ENCODE peak calls at places on chromosomes 1 and 21, in ten cellular contexts. Q, O, S, Y, W, P, E, R, G and D are unnamed samples.

GRCh38 chr21:21163904-21164303 is 165.7 kb downstream of the NCAM2 start:
- DNase-seq in Q (peak), O (peak), S (peak), Y (peak), W (no peak), P (no peak), E (peak), R (no peak), G (peak), D (peak)

GRCh38 chr1:206941766-206942418 is 4.4 kb downstream of the PIGR start:
- DNase-seq in Q (no peak), O (no peak), S (peak), Y (no peak), W (no peak), P (no peak), E (no peak), R (no peak), G (no peak), D (no peak)

GRCh38 chr1:228339766-228340685 is 66.6 kb downstream of the TRIM11 start:
- DNase-seq in Q (no peak), O (no peak), S (no peak), Y (no peak), W (no peak), P (peak), E (no peak), R (no peak), G (no peak), D (no peak)

GRCh38 chr1:52294580-52294979 is 71.4 kb downstream of the CC2D1B start:
- DNase-seq in Q (no peak), O (no peak), S (no peak), Y (no peak), W (no peak), P (no peak), E (no peak), R (no peak), G (no peak), D (peak)

GRCh38 chr1:221912230-221912629 is 170.3 kb upstream of the DUSP10 start:
- DNase-seq in Q (no peak), O (peak), S (no peak), Y (no peak), W (no peak), P (no peak), E (no peak), R (no peak), G (peak), D (peak)

GRCh38 chr21:31593161-31593560 is 66.3 kb upstream of the SOD1 start:
- DNase-seq in Q (no peak), O (no peak), S (no peak), Y (no peak), W (no peak), P (no peak), E (no peak), R (no peak), G (no peak), D (no peak)

GRCh38 chr1:157960773-157961172 is 32.7 kb upstream of the KIRREL1 start:
- DNase-seq in Q (no peak), O (no peak), S (no peak), Y (no peak), W (no peak), P (no peak), E (no peak), R (no peak), G (no peak), D (no peak)

GRCh38 chr21:42520628-42521253 is 7.1 kb downstream of the SLC37A1 start:
- DNase-seq in Q (no peak), O (no peak), S (no peak), Y (no peak), W (no peak), P (no peak), E (no peak), R (no peak), G (no peak), D (no peak)

GRCh38 chr1:65177457-65177856 is 29.5 kb downstream of the AK4 start:
- DNase-seq in Q (no peak), O (no peak), S (peak), Y (no peak), W (no peak), P (no peak), E (no peak), R (no peak), G (no peak), D (peak)

GRCh38 chr1:6245086-6245868 is 1.3 kb downstream of the HES3 start:
- DNase-seq in Q (peak), O (peak), S (peak), Y (peak), W (peak), P (peak), E (no peak), R (no peak), G (peak), D (peak)

GRCh38 chr1:177925006-177925405 is 44.9 kb downstream of the SEC16B start:
- DNase-seq in Q (no peak), O (no peak), S (no peak), Y (no peak), W (no peak), P (no peak), E (no peak), R (no peak), G (no peak), D (peak)

GRCh38 chr1:10675813-10676212 is 120.6 kb downstream of the CASZ1 start:
- DNase-seq in Q (peak), O (no peak), S (no peak), Y (no peak), W (no peak), P (no peak), E (no peak), R (no peak), G (no peak), D (no peak)

GRCh38 chr1:154433161-154433681 is 28.1 kb downstream of the IL6R start:
- DNase-seq in Q (no peak), O (peak), S (no peak), Y (no peak), W (no peak), P (no peak), E (no peak), R (no peak), G (no peak), D (no peak)

GRCh38 chr1:50665413-50665812 is 242.2 kb upstream of the DMRTA2 start:
- DNase-seq in Q (no peak), O (no peak), S (no peak), Y (no peak), W (no peak), P (no peak), E (no peak), R (no peak), G (no peak), D (no peak)

GRCh38 chr1:155051777-155052398 is 772 bp downstream of the ADAM15 start:
- DNase-seq in Q (peak), O (peak), S (peak), Y (no peak), W (peak), P (peak), E (no peak), R (no peak), G (peak), D (peak)

GRCh38 chr21:26170471-26171309 is at the start of gene APP:
- DNase-seq in Q (peak), O (peak), S (peak), Y (peak), W (peak), P (peak), E (no peak), R (peak), G (peak), D (peak)

GRCh38 chr1:91699339-91699970 is 186.5 kb downstream of the TGFBR3 start:
- DNase-seq in Q (no peak), O (no peak), S (peak), Y (no peak), W (peak), P (no peak), E (no peak), R (no peak), G (no peak), D (peak)

GRCh38 chr1:27539901-27540861 is 50.2 kb upstream of the WASF2 start:
- DNase-seq in Q (no peak), O (no peak), S (peak), Y (no peak), W (no peak), P (no peak), E (no peak), R (no peak), G (no peak), D (peak)

GRCh38 chr1:78009276-78009675 is 4.5 kb downstream of the DNAJB4 start:
- DNase-seq in Q (no peak), O (no peak), S (no peak), Y (no peak), W (no peak), P (no peak), E (no peak), R (no peak), G (no peak), D (no peak)

GRCh38 chr1:151547119-151547899 is 7.2 kb downstream of the TUFT1 start:
- DNase-seq in Q (no peak), O (no peak), S (peak), Y (no peak), W (peak), P (no peak), E (no peak), R (no peak), G (no peak), D (peak)

GRCh38 chr21:45469273-45470086 is 64.5 kb downstream of the COL18A1 start:
- DNase-seq in Q (no peak), O (no peak), S (no peak), Y (no peak), W (peak), P (no peak), E (no peak), R (no peak), G (no peak), D (no peak)

GRCh38 chr1:19825298-19825697 is 10.2 kb upstream of the RNF186 start:
- DNase-seq in Q (no peak), O (no peak), S (no peak), Y (no peak), W (no peak), P (no peak), E (no peak), R (no peak), G (no peak), D (no peak)

GRCh38 chr1:81836007-81836626 is 35.4 kb downstream of the ADGRL2 start:
- DNase-seq in Q (no peak), O (no peak), S (peak), Y (no peak), W (no peak), P (no peak), E (no peak), R (no peak), G (no peak), D (peak)

GRCh38 chr1:240854367-240854766 is 242.4 kb upstream of the GREM2 start:
- DNase-seq in Q (no peak), O (no peak), S (peak), Y (no peak), W (no peak), P (no peak), E (no peak), R (no peak), G (no peak), D (peak)

GRCh38 chr1:206633708-206634121 is 1.6 kb upstream of the DYRK3 start:
- DNase-seq in Q (no peak), O (no peak), S (peak), Y (no peak), W (no peak), P (no peak), E (no peak), R (no peak), G (no peak), D (peak)

GRCh38 chr1:237201155-237201554 is 159.2 kb downstream of the RYR2 start:
- DNase-seq in Q (no peak), O (no peak), S (no peak), Y (no peak), W (no peak), P (no peak), E (no peak), R (no peak), G (no peak), D (no peak)

GRCh38 chr21:42375141-42375905 is 9.0 kb upstream of the TFF1 start:
- DNase-seq in Q (no peak), O (no peak), S (no peak), Y (no peak), W (no peak), P (no peak), E (no peak), R (peak), G (no peak), D (no peak)

GRCh38 chr1:244305776-244306341 is 145.8 kb downstream of the ADSS2 start:
- DNase-seq in Q (no peak), O (no peak), S (no peak), Y (no peak), W (no peak), P (no peak), E (no peak), R (no peak), G (no peak), D (no peak)

GRCh38 chr1:19070197-19070651 is 113.7 kb upstream of the IFFO2 start:
- DNase-seq in Q (no peak), O (no peak), S (no peak), Y (no peak), W (no peak), P (no peak), E (no peak), R (no peak), G (no peak), D (no peak)

GRCh38 chr1:73593379-73593778 is 604.6 kb downstream of the LRRIQ3 start:
- DNase-seq in Q (peak), O (no peak), S (peak), Y (no peak), W (no peak), P (no peak), E (no peak), R (no peak), G (no peak), D (peak)